ENCODE peak calls at places on chromosomes 5 and 9, in seven cellular contexts. A is cardiac fibroblast; L is left ventricle myocardium inferior; T is neural crest cell; N is cardiac muscle cell; I is IMR-90; O is activated naive CD4-positive, alpha-beta T cell treated with anti-CD3 and anti-CD28 coated beads for 36 hours. X is an unnamed sample.

GRCh38 chr5:141491323-141492167 is 2.7 kb downstream of the PCDHGC5 start:
- DNase-seq in A (no peak), L (no peak), T (no peak), N (no peak), I (no peak), O (no peak), X (no peak)

GRCh38 chr5:178398856-178399722 is 166.5 kb upstream of the PHYKPL start:
- DNase-seq in A (no peak), L (no peak), T (no peak), N (no peak), I (no peak), O (no peak), X (no peak)

GRCh38 chr9:5263568-5264218 is 32.5 kb downstream of the INSL4 start:
- DNase-seq in A (peak), L (no peak), T (no peak), N (peak), I (no peak), O (peak), X (peak)

GRCh38 chr5:1642221-1642620 is 118.5 kb upstream of the LPCAT1 start:
- DNase-seq in A (no peak), L (peak), T (no peak), N (no peak), I (no peak), O (no peak), X (no peak)

GRCh38 chr9:16982780-16983179 is 112.3 kb upstream of the BNC2 start:
- DNase-seq in A (no peak), L (no peak), T (no peak), N (no peak), I (no peak), O (no peak), X (no peak)

GRCh38 chr5:68406767-68407232 is 191.2 kb downstream of the PIK3R1 start:
- DNase-seq in A (no peak), L (no peak), T (peak), N (no peak), I (no peak), O (no peak), X (no peak)

GRCh38 chr5:112691758-112692157 is 45.9 kb upstream of the APC start:
- DNase-seq in A (peak), L (no peak), T (no peak), N (no peak), I (peak), O (peak), X (peak)

GRCh38 chr9:131728961-131729360 is 10.9 kb downstream of the RAPGEF1 start:
- DNase-seq in A (no peak), L (no peak), T (no peak), N (peak), I (no peak), O (peak), X (peak)

GRCh38 chr5:3103241-3103855 is 351.9 kb upstream of the IRX2 start:
- DNase-seq in A (no peak), L (no peak), T (peak), N (peak), I (no peak), O (no peak), X (no peak)

GRCh38 chr5:141841781-141842180 is 36.4 kb downstream of the PCDH1 start:
- DNase-seq in A (no peak), L (no peak), T (no peak), N (no peak), I (no peak), O (no peak), X (no peak)

GRCh38 chr5:173318338-173318737 is 9.9 kb downstream of the STC2 start:
- DNase-seq in A (no peak), L (no peak), T (no peak), N (no peak), I (no peak), O (no peak), X (no peak)

GRCh38 chr5:54090495-54091084 is 219.8 kb downstream of the ARL15 start:
- DNase-seq in A (peak), L (no peak), T (no peak), N (no peak), I (peak), O (no peak), X (peak)

GRCh38 chr9:95874989-95875304 is 544 bp upstream of the ERCC6L2 start:
- DNase-seq in A (peak), L (peak), T (peak), N (peak), I (no peak), O (peak), X (no peak)

GRCh38 chr9:77663754-77664153 is 15.6 kb upstream of the GNA14 start:
- DNase-seq in A (peak), L (no peak), T (no peak), N (no peak), I (peak), O (no peak), X (peak)

GRCh38 chr9:131432050-131432449 is 38.2 kb downstream of the PRRC2B start:
- DNase-seq in A (no peak), L (no peak), T (no peak), N (no peak), I (no peak), O (no peak), X (no peak)

GRCh38 chr9:117415584-117415937 is 704 bp upstream of the ASTN2 start:
- DNase-seq in A (no peak), L (no peak), T (no peak), N (peak), I (no peak), O (no peak), X (no peak)

GRCh38 chr9:69324549-69325401 is at the start of gene ENTREP1:
- DNase-seq in A (peak), L (peak), T (peak), N (peak), I (no peak), O (no peak), X (peak)

GRCh38 chr9:126411225-126411947 is 84.8 kb downstream of the MVB12B start:
- DNase-seq in A (no peak), L (no peak), T (no peak), N (no peak), I (no peak), O (peak), X (no peak)

GRCh38 chr9:114805670-114806551 is at the start of gene TNFSF15:
- DNase-seq in A (peak), L (no peak), T (no peak), N (peak), I (peak), O (peak), X (peak)

GRCh38 chr5:134223406-134224251 is 2.2 kb downstream of the PPP2CA start:
- DNase-seq in A (peak), L (no peak), T (no peak), N (no peak), I (peak), O (no peak), X (no peak)

GRCh38 chr5:178422400-178422775 is 167.8 kb downstream of the COL23A1 start:
- DNase-seq in A (no peak), L (no peak), T (no peak), N (peak), I (no peak), O (no peak), X (no peak)

GRCh38 chr9:137544176-137544755 is 5.9 kb downstream of the PNPLA7 start:
- DNase-seq in A (peak), L (no peak), T (no peak), N (no peak), I (no peak), O (no peak), X (no peak)

GRCh38 chr9:78695521-78695920 is 398.6 kb downstream of the PSAT1 start:
- DNase-seq in A (no peak), L (no peak), T (no peak), N (no peak), I (no peak), O (no peak), X (no peak)

GRCh38 chr5:53779541-53779981 is 219.1 kb downstream of the NDUFS4 start:
- DNase-seq in A (peak), L (peak), T (no peak), N (no peak), I (peak), O (peak), X (peak)

GRCh38 chr9:35114921-35115341 is 731 bp downstream of the ATOSB start:
- DNase-seq in A (peak), L (peak), T (peak), N (peak), I (no peak), O (peak), X (peak)

GRCh38 chr9:70563437-70564204 is 149.2 kb upstream of the KLF9 start:
- DNase-seq in A (peak), L (no peak), T (no peak), N (no peak), I (peak), O (peak), X (no peak)

GRCh38 chr5:57784106-57784505 is 301.5 kb upstream of the ACTBL2 start:
- DNase-seq in A (peak), L (no peak), T (no peak), N (no peak), I (no peak), O (no peak), X (peak)

X was measured in endothelial cell of umbilical vein.